ENCODE peak calls at places on chromosomes 2 and 18, in six cellular contexts. One of them, this sample, is unnamed.

GRCh38 chr2:239267411-239267941 is 133.3 kb downstream of the HDAC4 start:
- DNase-seq in SK-N-DZ: no peak
- DNase-seq in HL-60: peak
- DNase-seq in Caki2: no peak
- DNase-seq in stimulated activated CD4-positive, alpha-beta T cell treated with anti-CD3 and anti-CD28 coated beads, Interleukin-2, amount 100 ng/mL, for 24 hours: peak
- DNase-seq in dorsolateral prefrontal cortex: no peak
- DNase-seq in this sample: peak

GRCh38 chr2:29731948-29732347 is 189.4 kb downstream of the ALK start:
- DNase-seq in SK-N-DZ: no peak
- DNase-seq in HL-60: no peak
- DNase-seq in Caki2: no peak
- DNase-seq in stimulated activated CD4-positive, alpha-beta T cell treated with anti-CD3 and anti-CD28 coated beads, Interleukin-2, amount 100 ng/mL, for 24 hours: no peak
- DNase-seq in dorsolateral prefrontal cortex: no peak
- DNase-seq in this sample: no peak

GRCh38 chr2:137659616-137660015 is 304.7 kb upstream of the HNMT start:
- DNase-seq in SK-N-DZ: peak
- DNase-seq in HL-60: no peak
- DNase-seq in Caki2: no peak
- DNase-seq in stimulated activated CD4-positive, alpha-beta T cell treated with anti-CD3 and anti-CD28 coated beads, Interleukin-2, amount 100 ng/mL, for 24 hours: no peak
- DNase-seq in dorsolateral prefrontal cortex: no peak
- DNase-seq in this sample: peak

GRCh38 chr18:55054591-55054990 is 95.3 kb upstream of the CCDC68 start:
- DNase-seq in SK-N-DZ: peak
- DNase-seq in HL-60: no peak
- DNase-seq in Caki2: no peak
- DNase-seq in stimulated activated CD4-positive, alpha-beta T cell treated with anti-CD3 and anti-CD28 coated beads, Interleukin-2, amount 100 ng/mL, for 24 hours: no peak
- DNase-seq in dorsolateral prefrontal cortex: peak
- DNase-seq in this sample: no peak

GRCh38 chr18:70172225-70172624 is 33.3 kb downstream of the RTTN start:
- DNase-seq in SK-N-DZ: no peak
- DNase-seq in HL-60: no peak
- DNase-seq in Caki2: no peak
- DNase-seq in stimulated activated CD4-positive, alpha-beta T cell treated with anti-CD3 and anti-CD28 coated beads, Interleukin-2, amount 100 ng/mL, for 24 hours: no peak
- DNase-seq in dorsolateral prefrontal cortex: no peak
- DNase-seq in this sample: peak

GRCh38 chr18:7950380-7951143 is 383.4 kb downstream of the PTPRM start:
- DNase-seq in SK-N-DZ: no peak
- DNase-seq in HL-60: no peak
- DNase-seq in Caki2: peak
- DNase-seq in stimulated activated CD4-positive, alpha-beta T cell treated with anti-CD3 and anti-CD28 coated beads, Interleukin-2, amount 100 ng/mL, for 24 hours: no peak
- DNase-seq in dorsolateral prefrontal cortex: no peak
- DNase-seq in this sample: no peak

GRCh38 chr2:178679891-178680290 is 127.3 kb downstream of the TTN start:
- DNase-seq in SK-N-DZ: no peak
- DNase-seq in HL-60: no peak
- DNase-seq in Caki2: no peak
- DNase-seq in stimulated activated CD4-positive, alpha-beta T cell treated with anti-CD3 and anti-CD28 coated beads, Interleukin-2, amount 100 ng/mL, for 24 hours: no peak
- DNase-seq in dorsolateral prefrontal cortex: no peak
- DNase-seq in this sample: no peak

GRCh38 chr2:121071058-121071504 is 213.9 kb downstream of the TFCP2L1 start:
- DNase-seq in SK-N-DZ: peak
- DNase-seq in HL-60: no peak
- DNase-seq in Caki2: peak
- DNase-seq in stimulated activated CD4-positive, alpha-beta T cell treated with anti-CD3 and anti-CD28 coated beads, Interleukin-2, amount 100 ng/mL, for 24 hours: peak
- DNase-seq in dorsolateral prefrontal cortex: peak
- DNase-seq in this sample: peak

GRCh38 chr2:208315081-208315788 is 49.2 kb downstream of the PIKFYVE start:
- DNase-seq in SK-N-DZ: no peak
- DNase-seq in HL-60: no peak
- DNase-seq in Caki2: peak
- DNase-seq in stimulated activated CD4-positive, alpha-beta T cell treated with anti-CD3 and anti-CD28 coated beads, Interleukin-2, amount 100 ng/mL, for 24 hours: no peak
- DNase-seq in dorsolateral prefrontal cortex: no peak
- DNase-seq in this sample: no peak

GRCh38 chr2:35973132-35973736 is 382.3 kb upstream of the CRIM1 start:
- DNase-seq in SK-N-DZ: no peak
- DNase-seq in HL-60: peak
- DNase-seq in Caki2: peak
- DNase-seq in stimulated activated CD4-positive, alpha-beta T cell treated with anti-CD3 and anti-CD28 coated beads, Interleukin-2, amount 100 ng/mL, for 24 hours: no peak
- DNase-seq in dorsolateral prefrontal cortex: no peak
- DNase-seq in this sample: peak

GRCh38 chr2:215680605-215681598 is 245.0 kb upstream of the FN1 start:
- DNase-seq in SK-N-DZ: peak
- DNase-seq in HL-60: peak
- DNase-seq in Caki2: peak
- DNase-seq in stimulated activated CD4-positive, alpha-beta T cell treated with anti-CD3 and anti-CD28 coated beads, Interleukin-2, amount 100 ng/mL, for 24 hours: peak
- DNase-seq in dorsolateral prefrontal cortex: no peak
- DNase-seq in this sample: no peak

GRCh38 chr2:159637988-159638501 is 21.7 kb upstream of the BAZ2B start:
- DNase-seq in SK-N-DZ: no peak
- DNase-seq in HL-60: no peak
- DNase-seq in Caki2: peak
- DNase-seq in stimulated activated CD4-positive, alpha-beta T cell treated with anti-CD3 and anti-CD28 coated beads, Interleukin-2, amount 100 ng/mL, for 24 hours: no peak
- DNase-seq in dorsolateral prefrontal cortex: no peak
- DNase-seq in this sample: no peak

GRCh38 chr18:80166725-80167124 is 57.7 kb downstream of the ADNP2 start:
- DNase-seq in SK-N-DZ: no peak
- DNase-seq in HL-60: no peak
- DNase-seq in Caki2: no peak
- DNase-seq in stimulated activated CD4-positive, alpha-beta T cell treated with anti-CD3 and anti-CD28 coated beads, Interleukin-2, amount 100 ng/mL, for 24 hours: no peak
- DNase-seq in dorsolateral prefrontal cortex: no peak
- DNase-seq in this sample: no peak

GRCh38 chr2:109145286-109145685 is 16.3 kb downstream of the SH3RF3 start:
- DNase-seq in SK-N-DZ: no peak
- DNase-seq in HL-60: no peak
- DNase-seq in Caki2: no peak
- DNase-seq in stimulated activated CD4-positive, alpha-beta T cell treated with anti-CD3 and anti-CD28 coated beads, Interleukin-2, amount 100 ng/mL, for 24 hours: no peak
- DNase-seq in dorsolateral prefrontal cortex: no peak
- DNase-seq in this sample: no peak

GRCh38 chr2:29650634-29651097 is 270.7 kb downstream of the ALK start:
- DNase-seq in SK-N-DZ: peak
- DNase-seq in HL-60: no peak
- DNase-seq in Caki2: no peak
- DNase-seq in stimulated activated CD4-positive, alpha-beta T cell treated with anti-CD3 and anti-CD28 coated beads, Interleukin-2, amount 100 ng/mL, for 24 hours: no peak
- DNase-seq in dorsolateral prefrontal cortex: no peak
- DNase-seq in this sample: no peak

GRCh38 chr18:80258640-80259039 is 11.3 kb upstream of the PARD6G start:
- DNase-seq in SK-N-DZ: no peak
- DNase-seq in HL-60: no peak
- DNase-seq in Caki2: no peak
- DNase-seq in stimulated activated CD4-positive, alpha-beta T cell treated with anti-CD3 and anti-CD28 coated beads, Interleukin-2, amount 100 ng/mL, for 24 hours: no peak
- DNase-seq in dorsolateral prefrontal cortex: no peak
- DNase-seq in this sample: no peak

GRCh38 chr2:111973701-111974100 is 75.3 kb downstream of the MERTK start:
- DNase-seq in SK-N-DZ: no peak
- DNase-seq in HL-60: no peak
- DNase-seq in Caki2: no peak
- DNase-seq in stimulated activated CD4-positive, alpha-beta T cell treated with anti-CD3 and anti-CD28 coated beads, Interleukin-2, amount 100 ng/mL, for 24 hours: no peak
- DNase-seq in dorsolateral prefrontal cortex: no peak
- DNase-seq in this sample: no peak

GRCh38 chr2:12412898-12413305 is 303.8 kb upstream of the TRIB2 start:
- DNase-seq in SK-N-DZ: peak
- DNase-seq in HL-60: no peak
- DNase-seq in Caki2: no peak
- DNase-seq in stimulated activated CD4-positive, alpha-beta T cell treated with anti-CD3 and anti-CD28 coated beads, Interleukin-2, amount 100 ng/mL, for 24 hours: peak
- DNase-seq in dorsolateral prefrontal cortex: no peak
- DNase-seq in this sample: no peak

GRCh38 chr2:15730545-15731212 is 139.0 kb downstream of the DDX1 start:
- DNase-seq in SK-N-DZ: no peak
- DNase-seq in HL-60: peak
- DNase-seq in Caki2: peak
- DNase-seq in stimulated activated CD4-positive, alpha-beta T cell treated with anti-CD3 and anti-CD28 coated beads, Interleukin-2, amount 100 ng/mL, for 24 hours: no peak
- DNase-seq in dorsolateral prefrontal cortex: peak
- DNase-seq in this sample: no peak

GRCh38 chr2:88669371-88670214 is 21.9 kb upstream of the RPIA start:
- DNase-seq in SK-N-DZ: peak
- DNase-seq in HL-60: no peak
- DNase-seq in Caki2: peak
- DNase-seq in stimulated activated CD4-positive, alpha-beta T cell treated with anti-CD3 and anti-CD28 coated beads, Interleukin-2, amount 100 ng/mL, for 24 hours: peak
- DNase-seq in dorsolateral prefrontal cortex: no peak
- DNase-seq in this sample: peak

GRCh38 chr18:59604877-59605276 is 92.3 kb downstream of the CCBE1 start:
- DNase-seq in SK-N-DZ: no peak
- DNase-seq in HL-60: no peak
- DNase-seq in Caki2: no peak
- DNase-seq in stimulated activated CD4-positive, alpha-beta T cell treated with anti-CD3 and anti-CD28 coated beads, Interleukin-2, amount 100 ng/mL, for 24 hours: no peak
- DNase-seq in dorsolateral prefrontal cortex: no peak
- DNase-seq in this sample: no peak

GRCh38 chr2:43075054-43075593 is 151.3 kb downstream of the ZFP36L2 start:
- DNase-seq in SK-N-DZ: no peak
- DNase-seq in HL-60: no peak
- DNase-seq in Caki2: peak
- DNase-seq in stimulated activated CD4-positive, alpha-beta T cell treated with anti-CD3 and anti-CD28 coated beads, Interleukin-2, amount 100 ng/mL, for 24 hours: no peak
- DNase-seq in dorsolateral prefrontal cortex: no peak
- DNase-seq in this sample: no peak

GRCh38 chr2:62999905-63000304 is 50.7 kb upstream of the OTX1 start:
- DNase-seq in SK-N-DZ: no peak
- DNase-seq in HL-60: no peak
- DNase-seq in Caki2: no peak
- DNase-seq in stimulated activated CD4-positive, alpha-beta T cell treated with anti-CD3 and anti-CD28 coated beads, Interleukin-2, amount 100 ng/mL, for 24 hours: no peak
- DNase-seq in dorsolateral prefrontal cortex: no peak
- DNase-seq in this sample: no peak

GRCh38 chr2:128808462-128809255 is 490.0 kb upstream of the HS6ST1 start:
- DNase-seq in SK-N-DZ: no peak
- DNase-seq in HL-60: no peak
- DNase-seq in Caki2: peak
- DNase-seq in stimulated activated CD4-positive, alpha-beta T cell treated with anti-CD3 and anti-CD28 coated beads, Interleukin-2, amount 100 ng/mL, for 24 hours: no peak
- DNase-seq in dorsolateral prefrontal cortex: no peak
- DNase-seq in this sample: no peak

GRCh38 chr2:45259144-45259543 is 249.9 kb upstream of the SIX2 start:
- DNase-seq in SK-N-DZ: no peak
- DNase-seq in HL-60: no peak
- DNase-seq in Caki2: no peak
- DNase-seq in stimulated activated CD4-positive, alpha-beta T cell treated with anti-CD3 and anti-CD28 coated beads, Interleukin-2, amount 100 ng/mL, for 24 hours: no peak
- DNase-seq in dorsolateral prefrontal cortex: no peak
- DNase-seq in this sample: peak

GRCh38 chr2:21123473-21124393 is at the start of gene TDRD15:
- DNase-seq in SK-N-DZ: no peak
- DNase-seq in HL-60: no peak
- DNase-seq in Caki2: no peak
- DNase-seq in stimulated activated CD4-positive, alpha-beta T cell treated with anti-CD3 and anti-CD28 coated beads, Interleukin-2, amount 100 ng/mL, for 24 hours: no peak
- DNase-seq in dorsolateral prefrontal cortex: no peak
- DNase-seq in this sample: no peak

GRCh38 chr18:51537487-51537886 is 340.0 kb upstream of the MEX3C start:
- DNase-seq in SK-N-DZ: peak
- DNase-seq in HL-60: no peak
- DNase-seq in Caki2: peak
- DNase-seq in stimulated activated CD4-positive, alpha-beta T cell treated with anti-CD3 and anti-CD28 coated beads, Interleukin-2, amount 100 ng/mL, for 24 hours: no peak
- DNase-seq in dorsolateral prefrontal cortex: peak
- DNase-seq in this sample: peak

GRCh38 chr2:220134756-220135534 is 507.5 kb downstream of the SLC4A3 start:
- DNase-seq in SK-N-DZ: no peak
- DNase-seq in HL-60: no peak
- DNase-seq in Caki2: no peak
- DNase-seq in stimulated activated CD4-positive, alpha-beta T cell treated with anti-CD3 and anti-CD28 coated beads, Interleukin-2, amount 100 ng/mL, for 24 hours: no peak
- DNase-seq in dorsolateral prefrontal cortex: no peak
- DNase-seq in this sample: no peak

GRCh38 chr2:112869258-112869842 is 32.8 kb upstream of the IL1B start:
- DNase-seq in SK-N-DZ: no peak
- DNase-seq in HL-60: no peak
- DNase-seq in Caki2: peak
- DNase-seq in stimulated activated CD4-positive, alpha-beta T cell treated with anti-CD3 and anti-CD28 coated beads, Interleukin-2, amount 100 ng/mL, for 24 hours: no peak
- DNase-seq in dorsolateral prefrontal cortex: no peak
- DNase-seq in this sample: no peak

GRCh38 chr2:231348173-231348572 is 47.3 kb upstream of the B3GNT7 start:
- DNase-seq in SK-N-DZ: no peak
- DNase-seq in HL-60: no peak
- DNase-seq in Caki2: peak
- DNase-seq in stimulated activated CD4-positive, alpha-beta T cell treated with anti-CD3 and anti-CD28 coated beads, Interleukin-2, amount 100 ng/mL, for 24 hours: no peak
- DNase-seq in dorsolateral prefrontal cortex: no peak
- DNase-seq in this sample: no peak

GRCh38 chr2:128813352-128814034 is 494.8 kb upstream of the HS6ST1 start:
- DNase-seq in SK-N-DZ: no peak
- DNase-seq in HL-60: no peak
- DNase-seq in Caki2: no peak
- DNase-seq in stimulated activated CD4-positive, alpha-beta T cell treated with anti-CD3 and anti-CD28 coated beads, Interleukin-2, amount 100 ng/mL, for 24 hours: no peak
- DNase-seq in dorsolateral prefrontal cortex: no peak
- DNase-seq in this sample: no peak

GRCh38 chr18:36196239-36196995 is 9.1 kb downstream of the MOCOS start:
- DNase-seq in SK-N-DZ: no peak
- DNase-seq in HL-60: no peak
- DNase-seq in Caki2: no peak
- DNase-seq in stimulated activated CD4-positive, alpha-beta T cell treated with anti-CD3 and anti-CD28 coated beads, Interleukin-2, amount 100 ng/mL, for 24 hours: no peak
- DNase-seq in dorsolateral prefrontal cortex: no peak
- DNase-seq in this sample: no peak

GRCh38 chr2:71613566-71613952 is 160.2 kb downstream of the DYSF start:
- DNase-seq in SK-N-DZ: no peak
- DNase-seq in HL-60: no peak
- DNase-seq in Caki2: no peak
- DNase-seq in stimulated activated CD4-positive, alpha-beta T cell treated with anti-CD3 and anti-CD28 coated beads, Interleukin-2, amount 100 ng/mL, for 24 hours: peak
- DNase-seq in dorsolateral prefrontal cortex: no peak
- DNase-seq in this sample: no peak

GRCh38 chr2:19244460-19245363 is 113.7 kb downstream of the OSR1 start:
- DNase-seq in SK-N-DZ: no peak
- DNase-seq in HL-60: no peak
- DNase-seq in Caki2: no peak
- DNase-seq in stimulated activated CD4-positive, alpha-beta T cell treated with anti-CD3 and anti-CD28 coated beads, Interleukin-2, amount 100 ng/mL, for 24 hours: no peak
- DNase-seq in dorsolateral prefrontal cortex: no peak
- DNase-seq in this sample: no peak

GRCh38 chr2:56132138-56132537 is 51.7 kb upstream of the CCDC85A start:
- DNase-seq in SK-N-DZ: peak
- DNase-seq in HL-60: no peak
- DNase-seq in Caki2: peak
- DNase-seq in stimulated activated CD4-positive, alpha-beta T cell treated with anti-CD3 and anti-CD28 coated beads, Interleukin-2, amount 100 ng/mL, for 24 hours: no peak
- DNase-seq in dorsolateral prefrontal cortex: no peak
- DNase-seq in this sample: peak

GRCh38 chr18:70295633-70296188 is 6.9 kb downstream of the SOCS6 start:
- DNase-seq in SK-N-DZ: peak
- DNase-seq in HL-60: no peak
- DNase-seq in Caki2: peak
- DNase-seq in stimulated activated CD4-positive, alpha-beta T cell treated with anti-CD3 and anti-CD28 coated beads, Interleukin-2, amount 100 ng/mL, for 24 hours: no peak
- DNase-seq in dorsolateral prefrontal cortex: no peak
- DNase-seq in this sample: no peak

GRCh38 chr2:167013227-167013626 is 124.9 kb downstream of the XIRP2 start:
- DNase-seq in SK-N-DZ: no peak
- DNase-seq in HL-60: no peak
- DNase-seq in Caki2: no peak
- DNase-seq in stimulated activated CD4-positive, alpha-beta T cell treated with anti-CD3 and anti-CD28 coated beads, Interleukin-2, amount 100 ng/mL, for 24 hours: no peak
- DNase-seq in dorsolateral prefrontal cortex: no peak
- DNase-seq in this sample: no peak

GRCh38 chr18:62187543-62188378 is 706 bp downstream of the RELCH start:
- DNase-seq in SK-N-DZ: peak
- DNase-seq in HL-60: no peak
- DNase-seq in Caki2: peak
- DNase-seq in stimulated activated CD4-positive, alpha-beta T cell treated with anti-CD3 and anti-CD28 coated beads, Interleukin-2, amount 100 ng/mL, for 24 hours: peak
- DNase-seq in dorsolateral prefrontal cortex: peak
- DNase-seq in this sample: peak

GRCh38 chr2:133975135-133975534 is 278.7 kb upstream of the MGAT5 start:
- DNase-seq in SK-N-DZ: no peak
- DNase-seq in HL-60: no peak
- DNase-seq in Caki2: no peak
- DNase-seq in stimulated activated CD4-positive, alpha-beta T cell treated with anti-CD3 and anti-CD28 coated beads, Interleukin-2, amount 100 ng/mL, for 24 hours: no peak
- DNase-seq in dorsolateral prefrontal cortex: no peak
- DNase-seq in this sample: no peak

GRCh38 chr2:187470698-187471097 is 22.6 kb upstream of the CALCRL start:
- DNase-seq in SK-N-DZ: peak
- DNase-seq in HL-60: no peak
- DNase-seq in Caki2: no peak
- DNase-seq in stimulated activated CD4-positive, alpha-beta T cell treated with anti-CD3 and anti-CD28 coated beads, Interleukin-2, amount 100 ng/mL, for 24 hours: no peak
- DNase-seq in dorsolateral prefrontal cortex: no peak
- DNase-seq in this sample: no peak